ENCODE peak calls at places on chromosomes 2 and 18, in nine cellular contexts. H, Y, Q, J, O, F, V, G and Z are unnamed samples.

GRCh38 chr2:16210841-16211240 is 270.5 kb downstream of the MYCN start:
- DNase-seq in H (no peak), Y (no peak), Q (no peak), J (no peak), O (no peak), F (no peak), V (no peak), G (no peak), Z (no peak)

GRCh38 chr18:42442661-42443060 is 487.6 kb downstream of the PIK3C3 start:
- DNase-seq in H (no peak), Y (no peak), Q (no peak), J (no peak), O (no peak), F (no peak), V (no peak), G (no peak), Z (no peak)

GRCh38 chr2:55861733-55862132 is 61.8 kb downstream of the EFEMP1 start:
- DNase-seq in H (no peak), Y (no peak), Q (no peak), J (no peak), O (no peak), F (no peak), V (peak; percentile 54), G (no peak), Z (no peak)

GRCh38 chr2:19911799-19912509 is 10.2 kb upstream of the TTC32 start:
- DNase-seq in H (no peak), Y (no peak), Q (no peak), J (no peak), O (no peak), F (no peak), V (peak; percentile 97), G (no peak), Z (no peak)

GRCh38 chr2:88212251-88212790 is 42.2 kb downstream of the THNSL2 start:
- DNase-seq in H (no peak), Y (no peak), Q (no peak), J (no peak), O (no peak), F (no peak), V (no peak), G (no peak), Z (no peak)

GRCh38 chr2:64202206-64202864 is 58.1 kb upstream of the PELI1 start:
- DNase-seq in H (no peak), Y (no peak), Q (no peak), J (no peak), O (no peak), F (no peak), V (peak; percentile 33), G (no peak), Z (no peak)

GRCh38 chr2:20103514-20103913 is 52.1 kb upstream of the LAPTM4A start:
- DNase-seq in H (no peak), Y (no peak), Q (no peak), J (no peak), O (no peak), F (no peak), V (no peak), G (no peak), Z (no peak)

GRCh38 chr2:173590278-173590811 is 235.7 kb downstream of the CDCA7 start:
- DNase-seq in H (no peak), Y (no peak), Q (no peak), J (no peak), O (no peak), F (no peak), V (peak; percentile 98), G (no peak), Z (no peak)

GRCh38 chr2:239276813-239277193 is 124.0 kb downstream of the HDAC4 start:
- DNase-seq in H (no peak), Y (no peak), Q (no peak), J (no peak), O (no peak), F (no peak), V (no peak), G (peak; percentile 26), Z (no peak)

GRCh38 chr18:76668546-76668945 is 153.8 kb upstream of the ZNF236 start:
- DNase-seq in H (no peak), Y (no peak), Q (no peak), J (no peak), O (no peak), F (no peak), V (no peak), G (no peak), Z (no peak)

GRCh38 chr2:157443795-157444642 is at the start of gene CYTIP:
- DNase-seq in H (peak; percentile 89), Y (peak; percentile 31), Q (peak; percentile 68), J (peak; percentile 24), O (peak; percentile 54), F (no peak), V (no peak), G (peak; percentile 73), Z (peak; percentile 65)

GRCh38 chr2:95307036-95307435 is 9.9 kb downstream of the KCNIP3 start:
- DNase-seq in H (no peak), Y (no peak), Q (no peak), J (no peak), O (no peak), F (no peak), V (no peak), G (no peak), Z (no peak)

GRCh38 chr18:58996131-58996632 is 131.5 kb downstream of the ZNF532 start:
- DNase-seq in H (no peak), Y (no peak), Q (no peak), J (no peak), O (no peak), F (no peak), V (peak; percentile 70), G (no peak), Z (no peak)

GRCh38 chr2:33873206-33873605 is 274.1 kb upstream of the FAM98A start:
- DNase-seq in H (no peak), Y (no peak), Q (no peak), J (no peak), O (no peak), F (no peak), V (no peak), G (no peak), Z (no peak)

GRCh38 chr2:135072125-135072997 is 20.3 kb downstream of the RAB3GAP1 start:
- DNase-seq in H (no peak), Y (no peak), Q (no peak), J (no peak), O (no peak), F (no peak), V (peak; percentile 44), G (no peak), Z (no peak)

GRCh38 chr2:43270930-43271615 is 44.7 kb upstream of the ZFP36L2 start:
- DNase-seq in H (no peak), Y (no peak), Q (no peak), J (no peak), O (no peak), F (no peak), V (no peak), G (no peak), Z (no peak)

GRCh38 chr2:197498937-197499593 is 575 bp downstream of the HSPD1 start:
- DNase-seq in H (no peak), Y (peak; percentile 45), Q (peak; percentile 58), J (peak; percentile 49), O (peak; percentile 62), F (peak; percentile 62), V (peak; percentile 47), G (peak; percentile 70), Z (peak; percentile 76)

GRCh38 chr2:173159794-173160463 is 84.3 kb downstream of the MAP3K20 start:
- DNase-seq in H (no peak), Y (no peak), Q (no peak), J (no peak), O (no peak), F (no peak), V (peak; percentile 96), G (no peak), Z (peak; percentile 74)

GRCh38 chr2:106956879-106957278 is 70.9 kb upstream of the ST6GAL2 start:
- DNase-seq in H (no peak), Y (no peak), Q (no peak), J (no peak), O (no peak), F (no peak), V (peak; percentile 98), G (no peak), Z (no peak)

GRCh38 chr18:48975221-48975816 is 24.6 kb upstream of the SMAD7 start:
- DNase-seq in H (no peak), Y (no peak), Q (no peak), J (no peak), O (no peak), F (no peak), V (no peak), G (no peak), Z (no peak)

GRCh38 chr2:152618188-152618564 is 99.1 kb downstream of the PRPF40A start:
- DNase-seq in H (no peak), Y (no peak), Q (no peak), J (no peak), O (no peak), F (no peak), V (no peak), G (no peak), Z (no peak)

GRCh38 chr18:10798727-10799435 is 273.1 kb downstream of the NAPG start:
- DNase-seq in H (no peak), Y (no peak), Q (no peak), J (no peak), O (no peak), F (no peak), V (peak; percentile 10), G (no peak), Z (no peak)

GRCh38 chr18:68177807-68178702 is 536.9 kb downstream of the TMX3 start:
- DNase-seq in H (no peak), Y (no peak), Q (no peak), J (no peak), O (no peak), F (no peak), V (peak; percentile 98), G (no peak), Z (no peak)

GRCh38 chr18:74310411-74310810 is 5.2 kb upstream of the C18orf63 start:
- DNase-seq in H (no peak), Y (no peak), Q (no peak), J (no peak), O (no peak), F (no peak), V (peak; percentile 32), G (no peak), Z (no peak)

GRCh38 chr18:11561293-11561692 is 48.1 kb upstream of the SLC35G4 start:
- DNase-seq in H (no peak), Y (no peak), Q (no peak), J (no peak), O (no peak), F (no peak), V (no peak), G (no peak), Z (no peak)

GRCh38 chr18:8052237-8052701 is 485.2 kb downstream of the PTPRM start:
- DNase-seq in H (no peak), Y (no peak), Q (no peak), J (no peak), O (no peak), F (no peak), V (peak; percentile 27), G (no peak), Z (no peak)

GRCh38 chr2:179098080-179098689 is 48.2 kb upstream of the CCDC141 start:
- DNase-seq in H (no peak), Y (no peak), Q (no peak), J (no peak), O (no peak), F (no peak), V (no peak), G (no peak), Z (no peak)

GRCh38 chr18:9918016-9918680 is 4.3 kb downstream of the VAPA start:
- DNase-seq in H (no peak), Y (no peak), Q (no peak), J (no peak), O (no peak), F (no peak), V (peak; percentile 63), G (no peak), Z (no peak)

GRCh38 chr18:27713037-27713726 is 463.7 kb downstream of the CDH2 start:
- DNase-seq in H (no peak), Y (no peak), Q (no peak), J (no peak), O (no peak), F (no peak), V (peak; percentile 59), G (no peak), Z (no peak)

GRCh38 chr2:13650586-13651180 is 933.9 kb downstream of the TRIB2 start:
- DNase-seq in H (no peak), Y (no peak), Q (no peak), J (no peak), O (no peak), F (no peak), V (no peak), G (no peak), Z (no peak)

GRCh38 chr2:55862269-55862668 is 61.3 kb downstream of the EFEMP1 start:
- DNase-seq in H (no peak), Y (no peak), Q (no peak), J (no peak), O (no peak), F (no peak), V (peak; percentile 94), G (no peak), Z (no peak)